ENCODE peak calls at places on chromosomes 12 and 14, in eight cellular contexts. One of them, this sample, is unnamed.
A peak's percentile ranks its signal among the peaks of the same experiment; 100 is the strongest.

GRCh38 chr14:35470775-35471174 is 63.2 kb upstream of the INSM2 start:
- DNase-seq in GM23338: peak; percentile 72
- DNase-seq in SIG-M5: no peak
- DNase-seq in NCI-H345: no peak
- DNase-seq in left lobe of liver: no peak
- DNase-seq in endothelial cell: peak; percentile 27
- DNase-seq in lower leg skin: no peak
- DNase-seq in AG08396: peak; percentile 28
- DNase-seq in this sample: no peak

GRCh38 chr12:123914726-123915345 is 57.8 kb downstream of the CCDC92 start:
- DNase-seq in lower leg skin: no peak
- DNase-seq in NCI-H345: no peak
- DNase-seq in SIG-M5: no peak
- DNase-seq in AG08396: no peak
- DNase-seq in endothelial cell: no peak
- DNase-seq in left lobe of liver: no peak
- DNase-seq in GM23338: peak; percentile 23
- DNase-seq in this sample: no peak

GRCh38 chr14:22008766-22009165 is 335.1 kb upstream of the OR4E1 start:
- DNase-seq in GM23338: no peak
- DNase-seq in NCI-H345: no peak
- DNase-seq in endothelial cell: no peak
- DNase-seq in SIG-M5: no peak
- DNase-seq in left lobe of liver: no peak
- DNase-seq in AG08396: no peak
- DNase-seq in lower leg skin: no peak
- DNase-seq in this sample: no peak

GRCh38 chr14:42013560-42013959 is 406.9 kb downstream of the LRFN5 start:
- DNase-seq in NCI-H345: no peak
- DNase-seq in left lobe of liver: no peak
- DNase-seq in GM23338: no peak
- DNase-seq in AG08396: no peak
- DNase-seq in lower leg skin: no peak
- DNase-seq in SIG-M5: no peak
- DNase-seq in endothelial cell: no peak
- DNase-seq in this sample: no peak

GRCh38 chr14:89383171-89383845 is 33.7 kb downstream of the FOXN3 start:
- DNase-seq in GM23338: no peak
- DNase-seq in SIG-M5: no peak
- DNase-seq in lower leg skin: peak; percentile 54
- DNase-seq in left lobe of liver: no peak
- DNase-seq in endothelial cell: no peak
- DNase-seq in AG08396: no peak
- DNase-seq in NCI-H345: no peak
- DNase-seq in this sample: no peak

GRCh38 chr14:103630364-103631108 is 1.5 kb downstream of the KLC1 start:
- DNase-seq in endothelial cell: no peak
- DNase-seq in left lobe of liver: no peak
- DNase-seq in lower leg skin: no peak
- DNase-seq in AG08396: no peak
- DNase-seq in SIG-M5: no peak
- DNase-seq in NCI-H345: no peak
- DNase-seq in GM23338: no peak
- DNase-seq in this sample: no peak

GRCh38 chr14:44914849-44915248 is 46.9 kb downstream of the KLHL28 start:
- DNase-seq in SIG-M5: no peak
- DNase-seq in lower leg skin: no peak
- DNase-seq in GM23338: peak; percentile 64
- DNase-seq in NCI-H345: no peak
- DNase-seq in AG08396: peak; percentile 21
- DNase-seq in endothelial cell: no peak
- DNase-seq in left lobe of liver: no peak
- DNase-seq in this sample: no peak

GRCh38 chr12:118175823-118176447 is 40.0 kb downstream of the PEBP1 start:
- DNase-seq in NCI-H345: no peak
- DNase-seq in GM23338: no peak
- DNase-seq in SIG-M5: peak; percentile 81
- DNase-seq in lower leg skin: no peak
- DNase-seq in AG08396: no peak
- DNase-seq in endothelial cell: no peak
- DNase-seq in left lobe of liver: no peak
- DNase-seq in this sample: no peak

GRCh38 chr12:9646794-9647622 is 22.5 kb upstream of the CLEC2D start:
- DNase-seq in lower leg skin: no peak
- DNase-seq in SIG-M5: no peak
- DNase-seq in GM23338: peak; percentile 30
- DNase-seq in left lobe of liver: no peak
- DNase-seq in NCI-H345: no peak
- DNase-seq in AG08396: peak; percentile 22
- DNase-seq in endothelial cell: no peak
- DNase-seq in this sample: no peak

GRCh38 chr14:74737753-74738325 is 24.9 kb downstream of the FCF1 start:
- DNase-seq in SIG-M5: no peak
- DNase-seq in left lobe of liver: no peak
- DNase-seq in endothelial cell: no peak
- DNase-seq in AG08396: peak; percentile 4
- DNase-seq in NCI-H345: no peak
- DNase-seq in lower leg skin: no peak
- DNase-seq in GM23338: no peak
- DNase-seq in this sample: no peak

GRCh38 chr14:90519262-90519920 is 122.6 kb downstream of the CALM1 start:
- DNase-seq in AG08396: no peak
- DNase-seq in left lobe of liver: no peak
- DNase-seq in GM23338: no peak
- DNase-seq in SIG-M5: no peak
- DNase-seq in endothelial cell: no peak
- DNase-seq in NCI-H345: peak; percentile 31
- DNase-seq in lower leg skin: no peak
- DNase-seq in this sample: no peak

GRCh38 chr12:130832561-130833209 is 6.4 kb downstream of the STX2 start:
- DNase-seq in left lobe of liver: peak; percentile 86
- DNase-seq in AG08396: peak; percentile 42
- DNase-seq in NCI-H345: no peak
- DNase-seq in endothelial cell: no peak
- DNase-seq in GM23338: no peak
- DNase-seq in SIG-M5: no peak
- DNase-seq in lower leg skin: peak; percentile 75
- DNase-seq in this sample: peak; percentile 53